ENCODE peak calls at places on chromosomes 1 and 21, in five cellular contexts. C is hypothalamus, H is dorsolateral prefrontal cortex, U is HEK293T, A is GM23248. Z is an unnamed sample.

GRCh38 chr1:80892452-80892995 is 908.2 kb upstream of the ADGRL2 start:
- DNase-seq in C (peak), H (no peak), U (no peak), A (no peak), Z (peak)

GRCh38 chr1:211909385-211909784 is 78.8 kb upstream of the LPGAT1 start:
- DNase-seq in C (no peak), H (no peak), U (no peak), A (no peak), Z (no peak)

GRCh38 chr1:11525151-11525505 is 46.2 kb downstream of the DISP3 start:
- DNase-seq in C (no peak), H (no peak), U (no peak), A (no peak), Z (no peak)

GRCh38 chr1:210123924-210124589 is 108.5 kb upstream of the SERTAD4 start:
- DNase-seq in C (no peak), H (no peak), U (no peak), A (peak), Z (peak)

GRCh38 chr1:118300808-118301207 is 115.8 kb upstream of the SPAG17 start:
- DNase-seq in C (no peak), H (no peak), U (peak), A (no peak), Z (no peak)

GRCh38 chr1:248841702-248842395 is 3.8 kb downstream of the ZNF672 start:
- DNase-seq in C (no peak), H (no peak), U (no peak), A (peak), Z (peak)

GRCh38 chr1:113396585-113396984 is 6.3 kb downstream of the MAGI3 start:
- DNase-seq in C (no peak), H (no peak), U (no peak), A (peak), Z (peak)

GRCh38 chr1:183124259-183124658 is 61.8 kb upstream of the LAMC2 start:
- DNase-seq in C (no peak), H (no peak), U (no peak), A (no peak), Z (no peak)

GRCh38 chr1:167629681-167630567 is at the start of gene RCSD1:
- DNase-seq in C (no peak), H (no peak), U (no peak), A (peak), Z (no peak)

GRCh38 chr1:216793303-216793702 is 70.1 kb upstream of the ESRRG start:
- DNase-seq in C (no peak), H (no peak), U (no peak), A (no peak), Z (no peak)

GRCh38 chr1:228513244-228513900 is 26.2 kb downstream of the RNF187 start:
- DNase-seq in C (no peak), H (no peak), U (peak), A (no peak), Z (no peak)

GRCh38 chr1:28144203-28145135 is 32.0 kb downstream of the PTAFR start:
- DNase-seq in C (no peak), H (no peak), U (no peak), A (peak), Z (peak)

GRCh38 chr21:46269466-46269865 is 15.9 kb downstream of the MCM3AP start:
- DNase-seq in C (no peak), H (no peak), U (no peak), A (no peak), Z (no peak)